ENCODE peak calls at places on chromosomes 7 and 10, in seven cellular contexts. Q, P, V, M, F, U and L are unnamed samples.

GRCh38 chr10:93993782-93994668 is at the start of gene PLCE1:
- DNase-seq in Q (no peak), P (no peak), V (no peak), M (peak), F (no peak), U (peak), L (peak)

GRCh38 chr10:125783957-125784356 is 8.3 kb upstream of the MMP21 start:
- DNase-seq in Q (no peak), P (no peak), V (peak), M (no peak), F (no peak), U (no peak), L (no peak)

GRCh38 chr10:119337796-119338432 is 130.5 kb downstream of the GRK5 start:
- DNase-seq in Q (no peak), P (no peak), V (no peak), M (peak), F (no peak), U (peak), L (no peak)

GRCh38 chr10:124522903-124523260 is 61.3 kb downstream of the LHPP start:
- DNase-seq in Q (no peak), P (peak), V (no peak), M (no peak), F (no peak), U (no peak), L (no peak)

GRCh38 chr10:121450247-121450646 is 148.0 kb downstream of the FGFR2 start:
- DNase-seq in Q (no peak), P (no peak), V (no peak), M (no peak), F (no peak), U (no peak), L (no peak)

GRCh38 chr10:91627344-91628102 is 5.3 kb downstream of the PPP1R3C start:
- DNase-seq in Q (no peak), P (no peak), V (no peak), M (no peak), F (no peak), U (no peak), L (no peak)

GRCh38 chr10:97519342-97519741 is 20.6 kb downstream of the UBTD1 start:
- DNase-seq in Q (no peak), P (no peak), V (no peak), M (no peak), F (no peak), U (no peak), L (no peak)

GRCh38 chr7:77348371-77348813 is 67.8 kb downstream of the GSAP start:
- DNase-seq in Q (no peak), P (no peak), V (no peak), M (peak), F (no peak), U (peak), L (no peak)

GRCh38 chr10:96072673-96073072 is 29.3 kb downstream of the CCNJ start:
- DNase-seq in Q (no peak), P (no peak), V (no peak), M (peak), F (no peak), U (peak), L (no peak)

GRCh38 chr10:2246747-2247146 is 509.4 kb upstream of the ADARB2 start:
- DNase-seq in Q (no peak), P (no peak), V (no peak), M (no peak), F (no peak), U (peak), L (no peak)